ENCODE peak calls at places on chromosomes 3 and 15, in nine cellular contexts. Q is uterus, P is K562, I is sigmoid colon, V is left lung, X is ovary, O is thoracic aorta, M is lower lobe of right lung, W is MM.1S. U is an unnamed sample.

GRCh38 chr3:128784228-128784627 is 58.2 kb downstream of the RAB7A start:
- DNase-seq in Q (no peak), P (peak), I (no peak), V (no peak), X (no peak), O (no peak), M (no peak), W (no peak), U (no peak)

GRCh38 chr3:133783762-133784161 is 21.9 kb upstream of the SRPRB start:
- DNase-seq in Q (no peak), P (peak), I (no peak), V (no peak), X (no peak), O (no peak), M (no peak), W (no peak), U (no peak)

GRCh38 chr15:29128671-29129070 is 141.0 kb downstream of the NSMCE3 start:
- DNase-seq in Q (no peak), P (no peak), I (peak), V (no peak), X (no peak), O (no peak), M (peak), W (no peak), U (no peak)

GRCh38 chr15:47607750-47608149 is 109.6 kb upstream of the SEMA6D start:
- DNase-seq in Q (no peak), P (no peak), I (no peak), V (no peak), X (no peak), O (no peak), M (no peak), W (no peak), U (no peak)

GRCh38 chr15:74863239-74864056 is 9.7 kb downstream of the SCAMP2 start:
- DNase-seq in Q (no peak), P (no peak), I (no peak), V (no peak), X (no peak), O (no peak), M (no peak), W (no peak), U (no peak)

GRCh38 chr15:60945196-60945595 is 283.9 kb downstream of the RORA start:
- DNase-seq in Q (peak), P (no peak), I (peak), V (no peak), X (peak), O (peak), M (no peak), W (no peak), U (no peak)

GRCh38 chr3:174303911-174304541 is 555.1 kb upstream of the NAALADL2 start:
- DNase-seq in Q (no peak), P (no peak), I (no peak), V (no peak), X (no peak), O (no peak), M (no peak), W (no peak), U (no peak)

GRCh38 chr3:6803652-6804051 is 57.3 kb upstream of the GRM7 start:
- DNase-seq in Q (no peak), P (no peak), I (no peak), V (no peak), X (no peak), O (no peak), M (no peak), W (no peak), U (no peak)

GRCh38 chr3:66038726-66039589 is at the start of gene MAGI1:
- DNase-seq in Q (peak), P (peak), I (peak), V (peak), X (peak), O (peak), M (peak), W (peak), U (peak)

GRCh38 chr3:86865506-86865905 is 125.4 kb downstream of the VGLL3 start:
- DNase-seq in Q (no peak), P (no peak), I (no peak), V (no peak), X (no peak), O (no peak), M (no peak), W (no peak), U (no peak)

GRCh38 chr15:83904107-83904720 is 250.3 kb downstream of the ADAMTSL3 start:
- DNase-seq in Q (peak), P (no peak), I (peak), V (peak), X (peak), O (no peak), M (no peak), W (no peak), U (no peak)

GRCh38 chr3:106566277-106566676 is 697.5 kb upstream of the CBLB start:
- DNase-seq in Q (no peak), P (no peak), I (no peak), V (no peak), X (no peak), O (no peak), M (no peak), W (no peak), U (no peak)

GRCh38 chr3:50170689-50171088 is 15.6 kb downstream of the SEMA3F start:
- DNase-seq in Q (peak), P (peak), I (no peak), V (peak), X (peak), O (no peak), M (no peak), W (no peak), U (no peak)

GRCh38 chr15:89177633-89178306 is 43.6 kb downstream of the RLBP1 start:
- DNase-seq in Q (peak), P (peak), I (peak), V (peak), X (peak), O (no peak), M (peak), W (peak), U (no peak)

GRCh38 chr15:97504031-97504430 is 456.5 kb upstream of the ARRDC4 start:
- DNase-seq in Q (no peak), P (no peak), I (no peak), V (no peak), X (no peak), O (no peak), M (no peak), W (no peak), U (no peak)

GRCh38 chr15:86854186-86854585 is 774.5 kb downstream of the AGBL1 start:
- DNase-seq in Q (no peak), P (no peak), I (no peak), V (no peak), X (no peak), O (no peak), M (no peak), W (no peak), U (no peak)

GRCh38 chr3:14278799-14279705 is 100.4 kb downstream of the LSM3 start:
- DNase-seq in Q (no peak), P (peak), I (no peak), V (no peak), X (no peak), O (no peak), M (no peak), W (no peak), U (no peak)

GRCh38 chr3:160401301-160402095 is 2.0 kb downstream of the SMC4 start:
- DNase-seq in Q (no peak), P (peak), I (no peak), V (peak), X (no peak), O (no peak), M (no peak), W (peak), U (peak)

GRCh38 chr3:74360406-74360805 is 254.1 kb downstream of the CNTN3 start:
- DNase-seq in Q (no peak), P (no peak), I (no peak), V (no peak), X (no peak), O (no peak), M (no peak), W (no peak), U (no peak)

GRCh38 chr3:12194209-12194608 is 35.5 kb upstream of the TIMP4 start:
- DNase-seq in Q (no peak), P (no peak), I (no peak), V (no peak), X (no peak), O (no peak), M (no peak), W (no peak), U (no peak)

GRCh38 chr15:42184313-42184712 is 23.8 kb downstream of the VPS39 start:
- DNase-seq in Q (no peak), P (no peak), I (no peak), V (peak), X (no peak), O (no peak), M (peak), W (no peak), U (no peak)

GRCh38 chr15:62545392-62546227 is 380.5 kb upstream of the C2CD4B start:
- DNase-seq in Q (peak), P (no peak), I (peak), V (no peak), X (peak), O (no peak), M (no peak), W (no peak), U (peak)

GRCh38 chr3:197186887-197187588 is 111.4 kb downstream of the DLG1 start:
- DNase-seq in Q (peak), P (peak), I (no peak), V (no peak), X (no peak), O (no peak), M (no peak), W (peak), U (no peak)

GRCh38 chr3:172911142-172911541 is 160.6 kb downstream of the ECT2 start:
- DNase-seq in Q (no peak), P (peak), I (no peak), V (no peak), X (no peak), O (no peak), M (no peak), W (no peak), U (no peak)

GRCh38 chr3:159191454-159191853 is 389.6 kb downstream of the MFSD1 start:
- DNase-seq in Q (no peak), P (no peak), I (no peak), V (no peak), X (no peak), O (no peak), M (no peak), W (no peak), U (no peak)

GRCh38 chr3:181327349-181327748 is 337.8 kb upstream of the DNAJC19 start:
- DNase-seq in Q (no peak), P (no peak), I (no peak), V (no peak), X (no peak), O (no peak), M (no peak), W (no peak), U (no peak)

GRCh38 chr15:31091531-31091930 is 10.0 kb downstream of the TRPM1 start:
- DNase-seq in Q (no peak), P (no peak), I (no peak), V (no peak), X (no peak), O (no peak), M (no peak), W (no peak), U (no peak)

GRCh38 chr15:66290518-66290917 is 2.9 kb upstream of the DIS3L start:
- DNase-seq in Q (no peak), P (no peak), I (no peak), V (no peak), X (no peak), O (no peak), M (no peak), W (peak), U (no peak)

GRCh38 chr3:125606291-125606690 is 11.0 kb upstream of the OSBPL11 start:
- DNase-seq in Q (no peak), P (no peak), I (no peak), V (no peak), X (no peak), O (no peak), M (no peak), W (no peak), U (no peak)

GRCh38 chr3:73740041-73740440 is 115.3 kb upstream of the PDZRN3 start:
- DNase-seq in Q (no peak), P (no peak), I (no peak), V (no peak), X (no peak), O (no peak), M (no peak), W (no peak), U (no peak)

GRCh38 chr15:74988007-74988800 is 7.2 kb upstream of the SCAMP5 start:
- DNase-seq in Q (no peak), P (peak), I (no peak), V (no peak), X (no peak), O (no peak), M (peak), W (peak), U (no peak)

GRCh38 chr3:66381621-66382020 is 119.2 kb downstream of the LRIG1 start:
- DNase-seq in Q (no peak), P (no peak), I (peak), V (no peak), X (no peak), O (no peak), M (no peak), W (no peak), U (no peak)

GRCh38 chr15:57861039-57861638 is 154.6 kb downstream of the POLR2M start:
- DNase-seq in Q (peak), P (peak), I (no peak), V (no peak), X (no peak), O (no peak), M (no peak), W (peak), U (no peak)

GRCh38 chr3:23864954-23865353 is 51.8 kb downstream of the NKIRAS1 start:
- DNase-seq in Q (no peak), P (no peak), I (no peak), V (no peak), X (peak), O (no peak), M (no peak), W (no peak), U (no peak)

GRCh38 chr3:103056953-103057450 is 622.2 kb downstream of the ZPLD1 start:
- DNase-seq in Q (no peak), P (no peak), I (no peak), V (no peak), X (no peak), O (no peak), M (no peak), W (no peak), U (no peak)

GRCh38 chr3:81565066-81565465 is 196.4 kb downstream of the GBE1 start:
- DNase-seq in Q (no peak), P (no peak), I (no peak), V (no peak), X (no peak), O (no peak), M (no peak), W (no peak), U (no peak)

GRCh38 chr3:33663042-33663441 is 55.0 kb downstream of the CLASP2 start:
- DNase-seq in Q (no peak), P (no peak), I (no peak), V (no peak), X (no peak), O (no peak), M (no peak), W (no peak), U (no peak)

GRCh38 chr3:197790033-197790432 is 1.0 kb upstream of the LRCH3 start:
- DNase-seq in Q (no peak), P (no peak), I (no peak), V (no peak), X (no peak), O (no peak), M (no peak), W (no peak), U (no peak)

GRCh38 chr3:13385373-13385965 is 34.7 kb downstream of the NUP210 start:
- DNase-seq in Q (no peak), P (no peak), I (no peak), V (no peak), X (no peak), O (no peak), M (no peak), W (no peak), U (no peak)

DNA sequence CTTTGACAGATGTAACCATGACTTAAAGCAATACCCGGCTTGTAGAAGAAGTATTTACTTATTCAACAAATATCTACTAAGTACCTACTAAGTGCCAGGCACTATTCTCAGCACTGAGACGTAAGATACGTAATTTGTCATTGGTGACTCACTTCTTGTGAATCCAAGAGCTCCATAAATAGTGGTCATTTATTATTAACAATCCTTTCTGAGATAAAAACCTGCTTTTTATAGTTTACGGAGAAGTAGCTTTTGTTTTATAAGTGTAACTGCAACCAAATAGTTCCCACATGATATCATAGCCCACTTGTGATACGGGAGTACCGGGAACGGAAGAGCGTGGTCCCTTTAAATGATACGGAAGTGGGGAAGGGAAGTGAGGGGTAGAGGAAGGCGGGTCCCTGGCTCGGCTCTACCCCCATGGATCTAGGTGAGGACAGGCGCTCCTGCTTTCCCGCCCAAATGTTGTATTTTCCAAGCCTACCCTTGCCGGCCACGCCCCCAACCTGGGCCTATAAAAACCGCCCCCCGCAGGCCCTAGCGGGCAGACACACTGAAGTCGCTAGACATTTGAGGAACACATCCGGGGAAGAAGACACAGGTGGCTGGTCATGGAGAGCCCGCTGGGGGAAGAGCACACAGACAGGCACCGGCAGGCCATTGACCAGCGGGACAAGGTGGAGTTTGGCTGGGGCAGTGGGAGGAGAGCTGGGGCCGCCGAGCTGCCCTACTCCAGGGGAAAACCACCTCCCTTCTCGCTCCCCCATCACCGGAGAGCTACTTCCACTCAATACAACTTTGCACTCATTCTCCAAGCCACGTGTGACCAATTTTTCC is at the start of gene SAMMSON:
- DNase-seq in Q (peak), P (peak), I (no peak), V (no peak), X (peak), O (no peak), M (no peak), W (no peak), U (no peak)
- H3K4me3 ChIP-seq in Q (peak), P (peak), I (no peak), V (no peak), X (peak), O (peak), M (no peak), W (no peak), U (peak)

GRCh38 chr3:170806676-170807075 is 63.3 kb downstream of the RPL22L1 start:
- DNase-seq in Q (no peak), P (no peak), I (no peak), V (no peak), X (no peak), O (no peak), M (no peak), W (no peak), U (no peak)

GRCh38 chr3:170808041-170808440 is 62.0 kb downstream of the RPL22L1 start:
- DNase-seq in Q (no peak), P (no peak), I (no peak), V (no peak), X (no peak), O (no peak), M (no peak), W (no peak), U (no peak)

GRCh38 chr3:170809975-170810357 is 60.0 kb downstream of the RPL22L1 start:
- DNase-seq in Q (no peak), P (no peak), I (no peak), V (no peak), X (no peak), O (no peak), M (no peak), W (no peak), U (no peak)

GRCh38 chr3:170811515-170811914 is 58.5 kb downstream of the RPL22L1 start:
- DNase-seq in Q (peak), P (no peak), I (no peak), V (no peak), X (peak), O (no peak), M (no peak), W (no peak), U (no peak)

GRCh38 chr3:170809021-170809974 is 60.7 kb downstream of the RPL22L1 start:
- DNase-seq in Q (peak), P (peak), I (no peak), V (no peak), X (peak), O (no peak), M (no peak), W (peak), U (no peak)
- TF ChIP-seq CTCF in Q (peak), P (peak), I (no peak), V (peak), X (no peak), O (peak), M (peak), W (peak), U (peak)

GRCh38 chr15:40856736-40857135 is 12.9 kb downstream of the SPINT1 start:
- DNase-seq in Q (no peak), P (no peak), I (no peak), V (no peak), X (no peak), O (no peak), M (no peak), W (no peak), U (no peak)
- H3K27ac ChIP-seq in Q (no peak), P (no peak), I (no peak), V (peak), X (no peak), O (no peak), M (no peak), W (no peak), U (no peak)

GRCh38 chr3:15431256-15431837 is 3.9 kb downstream of the EAF1 start:
- DNase-seq in Q (no peak), P (no peak), I (no peak), V (no peak), X (no peak), O (no peak), M (no peak), W (no peak), U (no peak)
- H3K4me3 ChIP-seq in Q (no peak), P (no peak), I (no peak), V (no peak), X (no peak), O (no peak), M (no peak), W (no peak), U (no peak)

DNA sequence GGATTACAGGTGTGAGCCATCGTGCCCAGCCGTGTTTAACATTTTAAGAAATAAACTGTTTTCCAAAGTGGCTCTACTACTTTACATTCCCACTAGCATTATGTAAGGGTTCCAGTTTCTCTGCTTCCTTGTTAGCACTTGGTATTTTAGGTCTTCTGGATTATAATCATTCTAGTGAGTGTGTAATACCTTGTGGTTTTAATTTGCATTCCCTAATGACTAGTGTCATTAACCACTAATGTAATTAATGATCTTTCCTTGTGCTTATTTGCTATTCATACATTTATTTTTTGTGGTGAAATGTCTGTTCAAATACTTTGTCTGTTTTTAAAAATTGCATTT is 30.7 kb downstream of the ARIH2 start:
- DNase-seq in Q (no peak), P (no peak), I (no peak), V (no peak), X (no peak), O (no peak), M (no peak), W (no peak), U (no peak)
- TF ChIP-seq CTCF in Q (no peak), P (no peak), I (no peak), V (no peak), X (no peak), O (no peak), M (no peak), W (no peak), U (no peak)

DNA sequence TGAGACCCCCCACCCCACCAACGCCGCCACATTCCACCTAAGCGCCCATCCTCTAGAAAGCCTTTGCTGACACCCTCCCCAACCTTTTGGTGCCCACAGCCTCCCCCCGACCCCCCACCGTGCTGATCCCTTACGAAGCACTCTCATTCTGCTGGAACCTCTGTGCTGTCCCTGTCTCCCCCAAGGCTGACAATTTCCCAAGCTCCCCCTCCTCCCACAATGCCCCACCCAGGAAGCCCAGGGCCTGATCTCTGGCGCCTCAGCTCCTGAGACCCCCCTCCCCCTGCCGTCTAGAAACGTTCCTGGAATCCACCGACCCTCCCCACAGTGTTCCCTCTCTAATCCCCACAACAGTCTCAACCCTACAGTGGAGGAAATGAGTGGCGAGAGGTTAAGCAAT is 18.4 kb downstream of the MYL3 start:
- DNase-seq in Q (no peak), P (no peak), I (no peak), V (peak), X (no peak), O (no peak), M (peak), W (no peak), U (no peak)
- H3K27ac ChIP-seq in Q (peak), P (no peak), I (peak), V (no peak), X (no peak), O (peak), M (peak), W (no peak), U (peak)